ENCODE peak calls at places on chromosomes 13 and 19, in eight cellular contexts. One of them, this sample, is unnamed.

GRCh38 chr19:39768811-39769210 is 9.8 kb upstream of the LEUTX start:
- DNase-seq in naive B cell: no peak
- DNase-seq in osteocyte: no peak
- DNase-seq in foreskin fibroblast: no peak
- DNase-seq in stimulated activated CD4-positive, alpha-beta T cell treated with anti-CD3 and anti-CD28 coated beads, TNF-alpha, amount 100 ng/mL, for 1 hour: no peak
- DNase-seq in stimulated activated naive CD8-positive, alpha-beta T cell treated with anti-CD3 and anti-CD28 coated beads, Interleukin-15, Interleukin-2, amounts not matched to agents 100 U/mL and 50 U/mL, for 24 hours: no peak
- DNase-seq in NCI-H1092: no peak
- DNase-seq in H1: no peak
- DNase-seq in this sample: no peak

GRCh38 chr19:6062274-6062673 is 48.0 kb downstream of the RFX2 start:
- DNase-seq in naive B cell: no peak
- DNase-seq in osteocyte: peak; percentile 56
- DNase-seq in foreskin fibroblast: no peak
- DNase-seq in stimulated activated CD4-positive, alpha-beta T cell treated with anti-CD3 and anti-CD28 coated beads, TNF-alpha, amount 100 ng/mL, for 1 hour: no peak
- DNase-seq in stimulated activated naive CD8-positive, alpha-beta T cell treated with anti-CD3 and anti-CD28 coated beads, Interleukin-15, Interleukin-2, amounts not matched to agents 100 U/mL and 50 U/mL, for 24 hours: peak; percentile 66
- DNase-seq in NCI-H1092: no peak
- DNase-seq in H1: no peak
- DNase-seq in this sample: no peak

GRCh38 chr19:50039968-50040367 is 14.2 kb downstream of the ZNF473 start:
- DNase-seq in naive B cell: no peak
- DNase-seq in osteocyte: no peak
- DNase-seq in foreskin fibroblast: peak; percentile 20
- DNase-seq in stimulated activated CD4-positive, alpha-beta T cell treated with anti-CD3 and anti-CD28 coated beads, TNF-alpha, amount 100 ng/mL, for 1 hour: no peak
- DNase-seq in stimulated activated naive CD8-positive, alpha-beta T cell treated with anti-CD3 and anti-CD28 coated beads, Interleukin-15, Interleukin-2, amounts not matched to agents 100 U/mL and 50 U/mL, for 24 hours: no peak
- DNase-seq in NCI-H1092: no peak
- DNase-seq in H1: no peak
- DNase-seq in this sample: no peak

GRCh38 chr19:30842926-30843325 is 470.7 kb downstream of the ZNF536 start:
- DNase-seq in naive B cell: no peak
- DNase-seq in osteocyte: no peak
- DNase-seq in foreskin fibroblast: no peak
- DNase-seq in stimulated activated CD4-positive, alpha-beta T cell treated with anti-CD3 and anti-CD28 coated beads, TNF-alpha, amount 100 ng/mL, for 1 hour: no peak
- DNase-seq in stimulated activated naive CD8-positive, alpha-beta T cell treated with anti-CD3 and anti-CD28 coated beads, Interleukin-15, Interleukin-2, amounts not matched to agents 100 U/mL and 50 U/mL, for 24 hours: no peak
- DNase-seq in NCI-H1092: no peak
- DNase-seq in H1: no peak
- DNase-seq in this sample: no peak

GRCh38 chr19:45164577-45165335 is 4.0 kb upstream of the NKPD1 start:
- DNase-seq in naive B cell: peak; percentile 30
- DNase-seq in osteocyte: no peak
- DNase-seq in foreskin fibroblast: peak; percentile 69
- DNase-seq in stimulated activated CD4-positive, alpha-beta T cell treated with anti-CD3 and anti-CD28 coated beads, TNF-alpha, amount 100 ng/mL, for 1 hour: no peak
- DNase-seq in stimulated activated naive CD8-positive, alpha-beta T cell treated with anti-CD3 and anti-CD28 coated beads, Interleukin-15, Interleukin-2, amounts not matched to agents 100 U/mL and 50 U/mL, for 24 hours: peak; percentile 85
- DNase-seq in NCI-H1092: no peak
- DNase-seq in H1: peak; percentile 69
- DNase-seq in this sample: peak; percentile 47

GRCh38 chr19:8811315-8812172 is 20.6 kb downstream of the ZNF558 start:
- DNase-seq in naive B cell: no peak
- DNase-seq in osteocyte: no peak
- DNase-seq in foreskin fibroblast: no peak
- DNase-seq in stimulated activated CD4-positive, alpha-beta T cell treated with anti-CD3 and anti-CD28 coated beads, TNF-alpha, amount 100 ng/mL, for 1 hour: no peak
- DNase-seq in stimulated activated naive CD8-positive, alpha-beta T cell treated with anti-CD3 and anti-CD28 coated beads, Interleukin-15, Interleukin-2, amounts not matched to agents 100 U/mL and 50 U/mL, for 24 hours: no peak
- DNase-seq in NCI-H1092: no peak
- DNase-seq in H1: no peak
- DNase-seq in this sample: no peak

GRCh38 chr13:105196052-105196451 is 1339.4 kb downstream of the EFNB2 start:
- DNase-seq in naive B cell: no peak
- DNase-seq in osteocyte: no peak
- DNase-seq in foreskin fibroblast: peak; percentile 31
- DNase-seq in stimulated activated CD4-positive, alpha-beta T cell treated with anti-CD3 and anti-CD28 coated beads, TNF-alpha, amount 100 ng/mL, for 1 hour: no peak
- DNase-seq in stimulated activated naive CD8-positive, alpha-beta T cell treated with anti-CD3 and anti-CD28 coated beads, Interleukin-15, Interleukin-2, amounts not matched to agents 100 U/mL and 50 U/mL, for 24 hours: no peak
- DNase-seq in NCI-H1092: no peak
- DNase-seq in H1: no peak
- DNase-seq in this sample: no peak

GRCh38 chr19:42078538-42079275 is 2.7 kb downstream of the ZNF574 start:
- DNase-seq in naive B cell: no peak
- DNase-seq in osteocyte: no peak
- DNase-seq in foreskin fibroblast: peak; percentile 26
- DNase-seq in stimulated activated CD4-positive, alpha-beta T cell treated with anti-CD3 and anti-CD28 coated beads, TNF-alpha, amount 100 ng/mL, for 1 hour: no peak
- DNase-seq in stimulated activated naive CD8-positive, alpha-beta T cell treated with anti-CD3 and anti-CD28 coated beads, Interleukin-15, Interleukin-2, amounts not matched to agents 100 U/mL and 50 U/mL, for 24 hours: no peak
- DNase-seq in NCI-H1092: no peak
- DNase-seq in H1: no peak
- DNase-seq in this sample: no peak

GRCh38 chr19:44890366-44891015 is 563 bp upstream of the TOMM40 start:
- DNase-seq in naive B cell: peak; percentile 100
- DNase-seq in osteocyte: peak; percentile 100
- DNase-seq in foreskin fibroblast: peak; percentile 100
- DNase-seq in stimulated activated CD4-positive, alpha-beta T cell treated with anti-CD3 and anti-CD28 coated beads, TNF-alpha, amount 100 ng/mL, for 1 hour: no peak
- DNase-seq in stimulated activated naive CD8-positive, alpha-beta T cell treated with anti-CD3 and anti-CD28 coated beads, Interleukin-15, Interleukin-2, amounts not matched to agents 100 U/mL and 50 U/mL, for 24 hours: peak; percentile 100
- DNase-seq in NCI-H1092: peak; percentile 100
- DNase-seq in H1: peak; percentile 99
- DNase-seq in this sample: peak; percentile 100

GRCh38 chr19:10404888-10405808 is 1.8 kb upstream of the CDC37 start:
- DNase-seq in naive B cell: no peak
- DNase-seq in osteocyte: no peak
- DNase-seq in foreskin fibroblast: peak; percentile 29
- DNase-seq in stimulated activated CD4-positive, alpha-beta T cell treated with anti-CD3 and anti-CD28 coated beads, TNF-alpha, amount 100 ng/mL, for 1 hour: no peak
- DNase-seq in stimulated activated naive CD8-positive, alpha-beta T cell treated with anti-CD3 and anti-CD28 coated beads, Interleukin-15, Interleukin-2, amounts not matched to agents 100 U/mL and 50 U/mL, for 24 hours: peak; percentile 74
- DNase-seq in NCI-H1092: no peak
- DNase-seq in H1: no peak
- DNase-seq in this sample: peak; percentile 56

GRCh38 chr19:42634409-42635232 is 39.9 kb upstream of the CEACAM8 start:
- DNase-seq in naive B cell: no peak
- DNase-seq in osteocyte: no peak
- DNase-seq in foreskin fibroblast: peak; percentile 58
- DNase-seq in stimulated activated CD4-positive, alpha-beta T cell treated with anti-CD3 and anti-CD28 coated beads, TNF-alpha, amount 100 ng/mL, for 1 hour: no peak
- DNase-seq in stimulated activated naive CD8-positive, alpha-beta T cell treated with anti-CD3 and anti-CD28 coated beads, Interleukin-15, Interleukin-2, amounts not matched to agents 100 U/mL and 50 U/mL, for 24 hours: peak; percentile 61
- DNase-seq in NCI-H1092: no peak
- DNase-seq in H1: peak; percentile 47
- DNase-seq in this sample: peak; percentile 39

GRCh38 chr13:53341144-53341510 is 312.5 kb downstream of the OLFM4 start:
- DNase-seq in naive B cell: no peak
- DNase-seq in osteocyte: no peak
- DNase-seq in foreskin fibroblast: no peak
- DNase-seq in stimulated activated CD4-positive, alpha-beta T cell treated with anti-CD3 and anti-CD28 coated beads, TNF-alpha, amount 100 ng/mL, for 1 hour: no peak
- DNase-seq in stimulated activated naive CD8-positive, alpha-beta T cell treated with anti-CD3 and anti-CD28 coated beads, Interleukin-15, Interleukin-2, amounts not matched to agents 100 U/mL and 50 U/mL, for 24 hours: no peak
- DNase-seq in NCI-H1092: no peak
- DNase-seq in H1: no peak
- DNase-seq in this sample: no peak

GRCh38 chr19:42024622-42025111 is 30.6 kb upstream of the ATP1A3 start:
- DNase-seq in naive B cell: no peak
- DNase-seq in osteocyte: no peak
- DNase-seq in foreskin fibroblast: peak; percentile 74
- DNase-seq in stimulated activated CD4-positive, alpha-beta T cell treated with anti-CD3 and anti-CD28 coated beads, TNF-alpha, amount 100 ng/mL, for 1 hour: no peak
- DNase-seq in stimulated activated naive CD8-positive, alpha-beta T cell treated with anti-CD3 and anti-CD28 coated beads, Interleukin-15, Interleukin-2, amounts not matched to agents 100 U/mL and 50 U/mL, for 24 hours: no peak
- DNase-seq in NCI-H1092: no peak
- DNase-seq in H1: no peak
- DNase-seq in this sample: no peak

GRCh38 chr19:57192064-57192395 is 730 bp downstream of the ZNF264 start:
- DNase-seq in naive B cell: no peak
- DNase-seq in osteocyte: no peak
- DNase-seq in foreskin fibroblast: peak; percentile 11
- DNase-seq in stimulated activated CD4-positive, alpha-beta T cell treated with anti-CD3 and anti-CD28 coated beads, TNF-alpha, amount 100 ng/mL, for 1 hour: no peak
- DNase-seq in stimulated activated naive CD8-positive, alpha-beta T cell treated with anti-CD3 and anti-CD28 coated beads, Interleukin-15, Interleukin-2, amounts not matched to agents 100 U/mL and 50 U/mL, for 24 hours: no peak
- DNase-seq in NCI-H1092: no peak
- DNase-seq in H1: no peak
- DNase-seq in this sample: no peak